ENCODE peak calls at places on chromosomes 7 and 10, in ten cellular contexts. K is sigmoid colon, L is endothelial cell, F is GM20000, V is IMR-90, D is lung, J is AG09309, R is mesothelial cell of epicardium, T is psoas muscle, B is cardiac fibroblast. O is an unnamed sample.

GRCh38 chr10:22630229-22631174 is 83.9 kb downstream of the PIP4K2A start:
- DNase-seq in D (no peak), J (no peak), T (no peak), R (no peak), L (no peak), F (peak), K (no peak), B (peak), V (peak), O (no peak)

GRCh38 chr10:43861966-43862751 is 213.5 kb upstream of the ZNF32 start:
- DNase-seq in F (no peak), D (no peak), B (peak), J (peak), T (no peak), V (peak), K (no peak), L (no peak), R (no peak), O (no peak)

GRCh38 chr7:113331155-113331898 is 213.0 kb upstream of the SMIM30 start:
- DNase-seq in T (no peak), J (no peak), R (no peak), D (no peak), V (no peak), F (no peak), K (peak), L (no peak), B (no peak), O (no peak)

GRCh38 chr10:15163261-15163864 is 5.1 kb downstream of the NMT2 start:
- DNase-seq in V (peak), F (no peak), B (peak), L (no peak), T (no peak), J (no peak), K (no peak), D (no peak), R (no peak), O (no peak)

GRCh38 chr10:62278461-62278910 is 9.8 kb upstream of the RTKN2 start:
- DNase-seq in T (no peak), F (no peak), J (peak), B (peak), R (no peak), V (peak), L (no peak), D (no peak), K (no peak), O (no peak)

GRCh38 chr7:107180378-107180777 is 11.6 kb downstream of the HBP1 start:
- DNase-seq in V (peak), K (no peak), L (no peak), J (peak), R (no peak), F (no peak), B (peak), T (no peak), D (peak), O (no peak)

GRCh38 chr10:97679594-97679993 is 7.4 kb downstream of the AVPI1 start:
- DNase-seq in F (no peak), L (no peak), J (no peak), R (no peak), V (no peak), K (no peak), D (no peak), B (no peak), T (no peak), O (no peak)

GRCh38 chr7:40888499-40888898 is 753.7 kb downstream of the SUGCT start:
- DNase-seq in V (no peak), R (no peak), J (no peak), K (no peak), L (no peak), D (no peak), F (no peak), B (no peak), T (no peak), O (no peak)

GRCh38 chr10:24784061-24784460 is 60.4 kb upstream of the ARHGAP21 start:
- DNase-seq in K (no peak), D (no peak), F (no peak), R (no peak), J (no peak), L (no peak), T (no peak), V (no peak), B (no peak), O (no peak)

GRCh38 chr7:815284-816216 is 16.7 kb upstream of the SUN1 start:
- DNase-seq in D (no peak), J (no peak), F (peak), V (no peak), R (peak), B (no peak), K (peak), T (no peak), L (peak), O (no peak)

GRCh38 chr10:132364594-132364970 is 32.4 kb upstream of the PWWP2B start:
- DNase-seq in T (no peak), V (no peak), K (peak), R (no peak), F (no peak), J (no peak), L (no peak), B (no peak), D (no peak), O (peak)

GRCh38 chr10:84329986-84330651 is 1.7 kb downstream of the CCSER2 start:
- DNase-seq in V (no peak), F (peak), R (no peak), L (no peak), T (no peak), J (no peak), B (no peak), K (no peak), D (no peak), O (no peak)

GRCh38 chr10:130341325-130341724 is 205.1 kb downstream of the GLRX3 start:
- DNase-seq in R (no peak), F (no peak), L (no peak), J (no peak), T (no peak), V (no peak), B (no peak), D (no peak), K (no peak), O (peak)

GRCh38 chr7:27145167-27145883 is 1.8 kb upstream of the HOXA5 start:
- DNase-seq in J (no peak), T (no peak), V (no peak), F (no peak), L (no peak), K (peak), B (no peak), R (no peak), D (no peak), O (peak)

GRCh38 chr10:29067161-29067560 is 221.7 kb upstream of the LYZL1 start:
- DNase-seq in J (peak), K (no peak), B (peak), T (no peak), V (peak), F (no peak), L (no peak), R (no peak), D (no peak), O (no peak)

GRCh38 chr7:158278745-158279320 is 308.8 kb downstream of the PTPRN2 start:
- DNase-seq in K (no peak), F (no peak), J (no peak), D (no peak), T (no peak), B (no peak), R (no peak), V (no peak), L (no peak), O (peak)

GRCh38 chr7:37441405-37441797 is 7.3 kb downstream of the ELMO1 start:
- DNase-seq in T (no peak), B (no peak), F (no peak), J (no peak), L (no peak), R (no peak), D (no peak), V (no peak), K (no peak), O (no peak)

GRCh38 chr10:43231523-43232078 is 35.3 kb downstream of the RASGEF1A start:
- DNase-seq in T (no peak), F (no peak), D (no peak), B (no peak), J (no peak), K (peak), R (no peak), L (no peak), V (no peak), O (peak)

GRCh38 chr7:7556852-7557251 is 9.8 kb upstream of the MIOS start:
- DNase-seq in J (no peak), R (no peak), B (no peak), T (no peak), K (no peak), V (no peak), D (no peak), L (no peak), F (no peak), O (no peak)

GRCh38 chr10:74432841-74433594 is 282.0 kb downstream of the ADK start:
- DNase-seq in V (peak), B (peak), F (no peak), D (no peak), T (no peak), L (no peak), R (no peak), K (no peak), J (peak), O (no peak)

GRCh38 chr10:79415736-79416577 is 29.5 kb downstream of the ZCCHC24 start:
- DNase-seq in J (no peak), F (no peak), T (no peak), R (no peak), B (no peak), V (no peak), D (no peak), K (peak), L (no peak), O (no peak)

GRCh38 chr10:93437000-93437945 is 44.9 kb downstream of the MYOF start:
- DNase-seq in L (peak), F (no peak), D (peak), R (peak), V (peak), J (peak), T (peak), K (peak), B (peak), O (peak)

GRCh38 chr7:95608344-95609173 is 12.2 kb upstream of the PDK4 start:
- DNase-seq in K (peak), B (peak), R (no peak), L (peak), D (peak), F (peak), J (peak), T (peak), V (peak), O (peak)

GRCh38 chr7:33143996-33144718 is 14.8 kb downstream of the BBS9 start:
- DNase-seq in T (no peak), R (no peak), L (no peak), K (no peak), J (no peak), V (peak), B (peak), F (peak), D (no peak), O (no peak)

GRCh38 chr10:116521424-116522305 is 24.1 kb upstream of the PNLIP start:
- DNase-seq in V (peak), K (no peak), L (peak), F (peak), T (no peak), R (no peak), J (peak), B (peak), D (no peak), O (no peak)
- TF ChIP-seq CTCF in V (peak), K (peak), L (peak), F (peak), T (peak), R (peak), J (peak), B (peak), D (no peak), O (peak)

GRCh38 chr10:78301891-78302738 is 268.5 kb downstream of the RPS24 start:
- DNase-seq in L (no peak), T (no peak), F (peak), R (no peak), K (peak), V (peak), J (no peak), B (no peak), D (no peak), O (peak)
- TF ChIP-seq CTCF in L (no peak), T (no peak), F (no peak), R (no peak), K (no peak), V (peak), J (peak), B (no peak), D (no peak), O (peak)

DNA sequence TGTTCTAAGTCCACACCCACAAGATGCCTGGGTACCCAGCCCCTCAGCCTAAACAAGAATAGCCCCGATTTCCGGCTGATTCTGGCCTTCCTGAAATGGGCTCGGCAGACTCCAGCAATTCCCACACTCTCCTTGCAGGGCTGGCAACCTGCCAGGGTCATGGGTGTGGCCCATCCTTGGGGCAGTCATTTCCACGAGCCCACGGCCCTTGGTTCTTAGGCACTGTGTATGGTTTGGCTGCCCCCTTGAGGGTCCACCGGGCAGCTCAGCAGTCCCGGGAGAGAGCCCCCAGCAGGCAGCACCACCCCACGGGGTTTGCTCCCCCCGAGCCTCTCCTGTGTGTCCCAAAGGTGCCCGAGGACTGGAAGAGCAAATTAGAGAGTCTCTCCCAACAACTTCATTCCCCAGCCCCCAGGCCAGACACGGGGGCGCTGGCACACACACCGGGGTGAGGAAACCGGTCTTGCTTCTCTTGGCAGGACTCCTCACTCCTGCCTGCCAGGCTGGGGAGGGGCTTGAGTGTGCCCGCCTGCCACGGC is 142.2 kb downstream of the EMX2 start:
- DNase-seq in R (peak), K (no peak), F (no peak), B (no peak), T (peak), J (no peak), L (no peak), D (peak), V (no peak), O (peak)
- TF ChIP-seq CTCF in R (no peak), K (no peak), F (no peak), B (no peak), T (no peak), J (no peak), L (no peak), D (no peak), V (no peak), O (peak)

DNA sequence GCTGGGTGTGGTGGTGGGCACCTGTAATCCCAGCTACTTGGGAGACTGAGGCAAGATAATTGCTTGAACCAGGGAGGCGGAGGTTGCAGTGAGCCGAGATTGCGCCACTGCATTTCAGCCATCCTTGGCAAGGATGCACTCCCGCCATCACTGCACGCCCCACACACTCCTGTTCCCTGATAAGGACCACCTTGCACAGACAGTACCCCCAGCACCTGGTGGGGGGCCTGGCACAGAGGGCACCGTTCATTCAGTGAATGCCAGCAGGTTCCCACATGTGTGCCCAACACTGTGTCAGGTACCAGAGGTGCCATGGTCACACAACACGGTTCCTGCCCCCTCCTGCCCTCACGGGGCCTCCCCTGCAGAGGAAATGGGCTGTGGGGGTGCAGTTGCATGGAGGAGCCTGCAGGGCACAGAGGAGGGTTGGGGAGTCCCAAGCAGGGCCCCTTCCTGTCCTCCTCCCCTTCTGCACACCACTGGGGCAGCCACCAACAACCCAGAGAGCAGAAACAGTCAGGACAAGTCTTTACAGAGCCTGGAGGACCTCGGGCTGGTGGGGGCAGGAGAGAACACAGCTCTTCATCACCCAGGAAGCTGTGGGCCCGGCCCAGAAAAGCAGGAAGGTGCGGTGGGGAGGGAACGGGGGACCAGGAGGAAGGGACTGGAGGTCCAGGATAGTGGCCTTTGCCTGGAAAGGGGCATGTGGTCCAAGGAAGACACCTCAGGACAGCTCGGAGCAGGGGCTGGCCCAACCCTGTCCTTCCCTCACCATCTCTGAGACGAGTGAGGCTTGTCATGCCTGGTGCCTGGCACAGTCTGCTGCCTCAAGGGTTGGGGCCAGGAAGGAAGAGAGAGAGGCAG is 7.1 kb downstream of the CRYGN start:
- DNase-seq in J (no peak), L (no peak), R (no peak), D (no peak), K (peak), V (no peak), T (no peak), F (peak), B (no peak), O (no peak)
- TF ChIP-seq CTCF in J (no peak), L (no peak), R (no peak), D (no peak), K (no peak), V (no peak), T (no peak), F (no peak), B (peak), O (no peak)

GRCh38 chr7:133709036-133709880 is 417.9 kb upstream of the LRGUK start:
- DNase-seq in J (peak), R (no peak), K (no peak), T (no peak), B (peak), L (no peak), F (no peak), V (no peak), D (no peak), O (no peak)
- TF ChIP-seq CTCF in J (no peak), R (no peak), K (no peak), T (no peak), B (no peak), L (no peak), F (no peak), V (no peak), D (no peak), O (no peak)

DNA sequence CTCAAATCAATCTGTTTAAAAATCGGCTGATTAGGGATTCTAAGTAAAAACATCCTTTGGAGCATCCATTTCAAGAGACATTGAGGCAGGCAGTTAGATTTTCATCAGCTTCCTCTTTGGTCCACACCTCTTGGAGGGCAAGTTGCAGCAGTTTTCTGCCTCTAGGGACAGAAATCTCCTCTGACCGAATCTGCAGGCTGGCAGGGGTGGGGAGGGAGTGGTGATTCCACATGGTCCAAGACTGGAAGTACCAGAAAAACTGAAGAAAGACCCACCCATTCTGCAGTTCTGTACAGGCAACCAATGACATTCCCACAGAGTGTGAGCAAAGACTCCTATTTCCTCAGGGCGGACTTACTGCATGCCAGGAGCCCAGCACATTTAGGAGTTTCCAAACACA is 29.0 kb downstream of the FGFBP3 start:
- DNase-seq in F (no peak), B (no peak), V (no peak), T (no peak), J (no peak), D (no peak), R (no peak), L (no peak), K (no peak), O (peak)
- TF ChIP-seq CTCF in F (no peak), B (no peak), V (no peak), T (no peak), J (no peak), D (no peak), R (no peak), L (no peak), K (no peak), O (no peak)

GRCh38 chr10:57846307-57847065 is 421.2 kb downstream of the IPMK start:
- DNase-seq in J (no peak), F (no peak), D (no peak), T (no peak), K (no peak), V (no peak), B (no peak), L (no peak), R (no peak), O (no peak)

GRCh38 chr10:57844387-57844998 is 423.2 kb downstream of the IPMK start:
- DNase-seq in B (no peak), K (no peak), V (no peak), R (no peak), L (no peak), J (no peak), T (no peak), F (no peak), D (no peak), O (no peak)

DNA sequence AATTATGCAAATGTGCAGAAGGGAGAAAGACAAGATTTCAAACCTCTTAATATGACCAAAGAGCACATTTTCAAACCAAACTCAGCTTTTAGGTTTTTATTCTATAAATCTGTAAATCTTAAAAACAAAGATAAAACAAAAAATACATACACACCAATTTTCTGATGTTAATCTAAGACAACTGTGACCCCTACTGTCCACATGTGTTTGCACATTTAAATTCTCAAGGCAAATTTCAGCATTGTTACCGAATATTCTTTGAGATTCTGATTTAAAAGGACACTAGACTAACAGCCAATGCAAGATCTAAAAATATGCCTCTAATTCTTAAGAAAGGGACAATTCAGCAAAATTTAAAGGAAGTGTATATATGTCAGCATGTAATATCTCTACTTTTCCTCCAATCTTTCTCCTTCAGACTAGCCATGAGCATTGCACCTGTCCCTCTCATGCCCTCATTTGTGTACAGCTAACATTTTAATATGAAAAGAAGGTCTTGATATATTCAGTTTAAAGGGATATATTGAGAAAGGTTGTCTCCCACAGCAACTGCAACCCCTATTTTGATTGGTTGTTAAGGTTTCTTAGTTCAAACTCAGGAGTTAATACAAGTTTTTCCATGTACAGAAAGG is 417.9 kb downstream of the IPMK start:
- DNase-seq in D (no peak), F (no peak), T (no peak), B (peak), L (no peak), K (no peak), J (no peak), R (no peak), V (peak), O (no peak)
- TF ChIP-seq CTCF in D (no peak), F (peak), T (no peak), B (peak), L (peak), K (no peak), J (peak), R (peak), V (peak), O (peak)

O was measured in osteocyte.